ENCODE peak calls at places on chromosomes 5 and 9, in eight cellular contexts. One of them, this sample, is unnamed.

GRCh38 chr5:146066968-146067367 is 38.4 kb downstream of the PLAC8L1 start:
- DNase-seq in CD8-positive, alpha-beta memory T cell: no peak
- DNase-seq in ACHN: no peak
- DNase-seq in stomach: no peak
- DNase-seq in T follicular helper cell: no peak
- DNase-seq in mammary epithelial cell: no peak
- DNase-seq in activated T-cell treated with anti-CD3 and anti-CD28 coated beads for 1 hour: no peak
- DNase-seq in A172: no peak
- DNase-seq in this sample: no peak

GRCh38 chr5:14102666-14103065 is 40.5 kb upstream of the TRIO start:
- DNase-seq in CD8-positive, alpha-beta memory T cell: no peak
- DNase-seq in ACHN: no peak
- DNase-seq in stomach: no peak
- DNase-seq in T follicular helper cell: no peak
- DNase-seq in mammary epithelial cell: no peak
- DNase-seq in activated T-cell treated with anti-CD3 and anti-CD28 coated beads for 1 hour: no peak
- DNase-seq in A172: no peak
- DNase-seq in this sample: no peak

GRCh38 chr5:147576646-147577535 is 67.0 kb upstream of the DPYSL3 start:
- DNase-seq in CD8-positive, alpha-beta memory T cell: no peak
- DNase-seq in ACHN: no peak
- DNase-seq in stomach: peak; percentile 54
- DNase-seq in T follicular helper cell: no peak
- DNase-seq in mammary epithelial cell: peak; percentile 32
- DNase-seq in activated T-cell treated with anti-CD3 and anti-CD28 coated beads for 1 hour: no peak
- DNase-seq in A172: peak; percentile 46
- DNase-seq in this sample: peak; percentile 11

GRCh38 chr9:124448019-124448418 is 2.2 kb upstream of the ADGRD2 start:
- DNase-seq in CD8-positive, alpha-beta memory T cell: no peak
- DNase-seq in ACHN: no peak
- DNase-seq in stomach: no peak
- DNase-seq in T follicular helper cell: no peak
- DNase-seq in mammary epithelial cell: no peak
- DNase-seq in activated T-cell treated with anti-CD3 and anti-CD28 coated beads for 1 hour: no peak
- DNase-seq in A172: no peak
- DNase-seq in this sample: no peak

GRCh38 chr9:36961568-36962360 is 72.3 kb downstream of the PAX5 start:
- DNase-seq in CD8-positive, alpha-beta memory T cell: no peak
- DNase-seq in ACHN: no peak
- DNase-seq in stomach: no peak
- DNase-seq in T follicular helper cell: no peak
- DNase-seq in mammary epithelial cell: no peak
- DNase-seq in activated T-cell treated with anti-CD3 and anti-CD28 coated beads for 1 hour: no peak
- DNase-seq in A172: no peak
- DNase-seq in this sample: no peak

GRCh38 chr9:120040896-120041295 is 539.1 kb downstream of the CDK5RAP2 start:
- DNase-seq in CD8-positive, alpha-beta memory T cell: no peak
- DNase-seq in ACHN: no peak
- DNase-seq in stomach: no peak
- DNase-seq in T follicular helper cell: no peak
- DNase-seq in mammary epithelial cell: no peak
- DNase-seq in activated T-cell treated with anti-CD3 and anti-CD28 coated beads for 1 hour: no peak
- DNase-seq in A172: no peak
- DNase-seq in this sample: no peak

GRCh38 chr9:99966001-99966400 is 59.5 kb downstream of the STX17 start:
- DNase-seq in CD8-positive, alpha-beta memory T cell: no peak
- DNase-seq in ACHN: no peak
- DNase-seq in stomach: no peak
- DNase-seq in T follicular helper cell: no peak
- DNase-seq in mammary epithelial cell: no peak
- DNase-seq in activated T-cell treated with anti-CD3 and anti-CD28 coated beads for 1 hour: no peak
- DNase-seq in A172: no peak
- DNase-seq in this sample: no peak

GRCh38 chr5:164052536-164053090 is 547.2 kb downstream of the MAT2B start:
- DNase-seq in CD8-positive, alpha-beta memory T cell: no peak
- DNase-seq in ACHN: no peak
- DNase-seq in stomach: no peak
- DNase-seq in T follicular helper cell: no peak
- DNase-seq in mammary epithelial cell: no peak
- DNase-seq in activated T-cell treated with anti-CD3 and anti-CD28 coated beads for 1 hour: no peak
- DNase-seq in A172: no peak
- DNase-seq in this sample: no peak

GRCh38 chr5:157471709-157472108 is 11.7 kb downstream of the NIPAL4 start:
- DNase-seq in CD8-positive, alpha-beta memory T cell: no peak
- DNase-seq in ACHN: peak; percentile 45
- DNase-seq in stomach: no peak
- DNase-seq in T follicular helper cell: no peak
- DNase-seq in mammary epithelial cell: peak; percentile 25
- DNase-seq in activated T-cell treated with anti-CD3 and anti-CD28 coated beads for 1 hour: no peak
- DNase-seq in A172: peak; percentile 35
- DNase-seq in this sample: no peak

This sample was measured in NCI-H2029.